ENCODE peak calls at places on chromosomes 16 and 17, in six cellular contexts. V is GM12878; K is heart right ventricle; L is CD8-positive, alpha-beta T cell; F is uterus; M is body of pancreas. N is an unnamed sample.

GRCh38 chr17:59371426-59372099 is 40.1 kb downstream of the YPEL2 start:
- DNase-seq in V (no peak), K (peak; percentile 35), L (no peak), F (peak; percentile 53), M (peak; percentile 54), N (no peak)

GRCh38 chr17:19645608-19646250 is 2.8 kb upstream of the ALDH3A2 start:
- DNase-seq in V (no peak), K (peak; percentile 20), L (peak; percentile 22), F (peak; percentile 25), M (no peak), N (peak; percentile 58)

GRCh38 chr17:11499881-11500280 is 98.4 kb upstream of the DNAH9 start:
- DNase-seq in V (no peak), K (no peak), L (no peak), F (no peak), M (no peak), N (no peak)

GRCh38 chr17:71163121-71163812 is 957.6 kb upstream of the SOX9 start:
- DNase-seq in V (no peak), K (no peak), L (no peak), F (no peak), M (peak; percentile 93), N (no peak)

GRCh38 chr16:65660390-65660789 is 538.5 kb upstream of the CDH11 start:
- DNase-seq in V (no peak), K (no peak), L (no peak), F (no peak), M (no peak), N (no peak)

GRCh38 chr16:88132836-88133506 is 181.7 kb downstream of the BANP start:
- DNase-seq in V (no peak), K (no peak), L (no peak), F (no peak), M (no peak), N (peak; percentile 38)

GRCh38 chr17:5203908-5204294 is 12.2 kb upstream of the ZNF594 start:
- DNase-seq in V (no peak), K (no peak), L (no peak), F (no peak), M (no peak), N (no peak)

GRCh38 chr17:80738020-80738380 is 193.4 kb downstream of the RPTOR start:
- DNase-seq in V (no peak), K (no peak), L (no peak), F (no peak), M (no peak), N (no peak)

GRCh38 chr16:77399066-77399465 is 35.8 kb downstream of the ADAMTS18 start:
- DNase-seq in V (no peak), K (no peak), L (no peak), F (no peak), M (no peak), N (no peak)

GRCh38 chr17:74089869-74090464 is 113.5 kb upstream of the RPL38 start:
- DNase-seq in V (peak; percentile 11), K (no peak), L (peak; percentile 5), F (no peak), M (peak; percentile 18), N (peak; percentile 68)

GRCh38 chr17:72614871-72615626 is 477.4 kb downstream of the SLC39A11 start:
- DNase-seq in V (no peak), K (no peak), L (no peak), F (no peak), M (peak; percentile 79), N (no peak)

GRCh38 chr17:75010683-75011406 is 1.6 kb upstream of the MRPL58 start:
- DNase-seq in V (no peak), K (peak; percentile 38), L (no peak), F (peak; percentile 74), M (peak; percentile 65), N (no peak)

GRCh38 chr17:29103341-29103740 is 60.4 kb downstream of the PIPOX start:
- DNase-seq in V (no peak), K (no peak), L (no peak), F (no peak), M (no peak), N (no peak)

GRCh38 chr17:64095144-64095882 is 34.6 kb downstream of the ERN1 start:
- DNase-seq in V (no peak), K (no peak), L (no peak), F (no peak), M (peak; percentile 79), N (no peak)

GRCh38 chr16:13021996-13022395 is 120.6 kb downstream of the SHISA9 start:
- DNase-seq in V (no peak), K (no peak), L (no peak), F (no peak), M (no peak), N (no peak)

GRCh38 chr16:28823291-28823718 is 506 bp downstream of the ATXN2L start:
- DNase-seq in V (no peak), K (no peak), L (peak; percentile 9), F (no peak), M (no peak), N (peak; percentile 59)

DNA sequence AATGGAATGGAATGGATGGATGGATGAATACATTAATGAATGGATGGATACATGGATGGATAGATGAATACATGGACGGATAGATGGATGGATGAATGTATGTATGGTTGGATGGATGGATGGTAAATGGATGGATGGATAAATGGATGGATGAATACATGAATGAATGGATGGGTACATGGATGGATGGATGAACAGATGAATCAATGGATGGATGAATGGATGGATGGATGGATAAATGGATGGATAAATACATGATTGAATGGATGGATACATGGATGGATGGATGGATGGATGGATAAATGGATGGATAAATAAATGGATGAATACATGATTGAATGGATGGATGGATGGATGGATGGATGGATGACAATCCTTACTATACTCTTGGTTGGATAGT is 26.0 kb downstream of the TMC5 start:
- DNase-seq in V (no peak), K (no peak), L (no peak), F (no peak), M (no peak), N (no peak)
- H3K4me1 ChIP-seq in V (no peaks in the 10 kb centered on the region), K (no peaks in the 10 kb centered on the region), L (no peaks in the 10 kb centered on the region), F (no peaks in the 10 kb centered on the region), M (no peaks in the 10 kb centered on the region), N (no peaks in the 10 kb centered on the region)

DNA sequence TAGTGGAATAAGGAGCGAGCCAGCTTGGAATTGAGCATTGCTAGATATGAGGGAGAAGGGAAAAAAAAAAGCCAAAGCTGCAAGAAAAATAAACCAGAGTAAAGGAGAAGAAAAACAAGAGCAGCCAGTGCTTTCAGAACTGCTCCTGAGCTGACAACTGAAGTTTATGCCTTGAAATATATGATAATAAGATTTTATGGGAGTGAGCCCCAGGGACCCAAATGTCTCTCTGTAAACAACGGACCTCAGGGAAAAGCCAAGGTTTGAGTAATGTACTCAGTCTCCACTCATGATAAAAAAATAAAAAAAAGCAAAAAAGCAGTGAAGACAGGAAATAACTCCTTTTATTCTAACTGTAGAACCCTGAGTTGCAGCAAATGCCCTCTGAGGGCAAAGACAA is 132.6 kb downstream of the SNX11 start:
- DNase-seq in V (no peak), K (no peak), L (no peak), F (no peak), M (no peak), N (no peak)
- H3K4me1 ChIP-seq in V (peaks cover 46% of the 10 kb centered on the region), K (peaks cover 22% of the 10 kb centered on the region), L (peaks cover 43% of the 10 kb centered on the region), F (no peaks in the 10 kb centered on the region), M (peaks cover 10% of the 10 kb centered on the region), N (peaks cover 18% of the 10 kb centered on the region)

GRCh38 chr17:44908761-44909326 is 6.5 kb downstream of the GFAP start:
- DNase-seq in V (no peak), K (no peak), L (no peak), F (no peak), M (no peak), N (no peak)

GRCh38 chr17:44905006-44906000 is 6.1 kb upstream of the EFTUD2 start:
- DNase-seq in V (no peak), K (no peak), L (no peak), F (no peak), M (no peak), N (no peak)

GRCh38 chr17:44907696-44908470 is 7.4 kb downstream of the GFAP start:
- DNase-seq in V (no peak), K (no peak), L (no peak), F (no peak), M (no peak), N (no peak)

GRCh38 chr17:44906010-44906646 is 6.9 kb upstream of the EFTUD2 start:
- DNase-seq in V (no peak), K (no peak), L (no peak), F (no peak), M (no peak), N (no peak)

DNA sequence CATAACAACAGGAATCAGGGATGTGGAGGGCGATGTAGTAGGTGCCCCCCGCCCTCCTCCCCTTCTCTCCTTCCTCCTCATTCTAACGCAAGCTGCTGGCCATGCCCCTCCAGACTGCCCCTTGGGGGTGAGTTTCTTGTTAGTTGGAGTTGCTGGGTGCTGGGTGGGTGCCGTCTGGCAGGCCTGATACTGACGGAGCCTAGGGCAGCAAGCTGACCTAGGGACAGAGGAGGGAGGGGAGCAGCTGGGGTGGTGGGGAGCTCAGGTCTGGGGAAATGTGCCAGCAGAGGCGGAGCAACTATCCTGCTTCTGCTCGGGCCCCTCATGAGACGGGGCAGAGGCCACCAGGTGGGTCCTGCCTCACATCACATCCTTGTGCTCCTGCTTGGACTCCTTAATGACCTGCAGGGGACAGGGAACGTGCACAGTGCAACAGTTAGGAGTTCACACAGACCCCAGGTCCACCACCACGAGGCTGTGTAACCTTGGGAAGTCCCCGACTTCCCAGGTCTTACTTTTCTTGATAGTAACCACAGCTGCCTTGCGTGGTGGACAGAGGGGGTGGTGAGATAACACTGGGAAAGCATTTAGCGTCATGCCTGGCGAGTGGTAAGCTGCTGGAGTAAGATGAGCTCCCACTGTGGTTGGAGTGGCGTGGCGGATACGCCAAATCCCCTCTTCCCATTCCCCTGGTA is 7.9 kb upstream of the EFTUD2 start:
- DNase-seq in V (no peak), K (no peak), L (no peak), F (no peak), M (no peak), N (no peak)
- H3K4me1 ChIP-seq in V (peaks cover 9% of the 10 kb centered on the region), K (peaks cover 6% of the 10 kb centered on the region), L (no peaks in the 10 kb centered on the region), F (peaks cover 4% of the 10 kb centered on the region), M (peaks cover 10% of the 10 kb centered on the region), N (peaks cover 10% of the 10 kb centered on the region)

DNA sequence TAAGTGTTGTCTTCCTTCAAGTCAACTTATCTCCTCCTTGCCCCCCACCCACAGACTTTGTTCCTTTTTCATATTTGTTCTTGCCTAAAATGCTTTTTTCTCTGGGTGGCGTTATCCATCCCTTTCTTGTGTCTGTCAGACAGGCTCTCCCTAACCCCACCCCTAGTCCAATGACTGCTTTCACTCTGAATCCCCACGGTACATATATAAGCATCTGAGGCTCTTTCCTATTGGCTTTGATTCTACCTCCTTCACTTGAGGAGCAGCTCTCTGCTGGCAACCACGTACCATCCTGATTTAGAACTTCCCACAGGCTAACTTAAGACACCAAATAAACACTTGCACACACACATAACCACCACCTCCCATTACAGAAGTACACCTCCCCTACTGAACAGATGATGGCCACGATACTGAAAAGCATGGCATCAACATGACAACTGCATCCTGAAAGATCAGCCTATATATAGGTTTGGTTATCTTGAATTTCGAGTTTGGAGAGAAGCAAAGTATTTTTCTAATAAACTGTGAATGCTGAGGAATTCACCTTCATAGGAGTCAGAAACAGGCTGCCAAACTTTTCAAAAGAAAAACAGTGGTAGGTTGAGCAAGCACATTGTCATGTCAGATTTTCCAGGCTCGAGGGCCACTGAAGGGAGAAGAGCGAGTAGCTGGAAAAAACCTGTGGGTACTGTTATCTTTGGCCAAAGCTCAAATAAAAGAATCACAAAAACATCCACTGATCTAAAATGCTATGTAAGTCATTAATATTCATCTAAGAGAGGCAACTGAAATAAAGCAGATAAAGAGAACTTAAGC is 24.3 kb downstream of the STAT3 start:
- DNase-seq in V (no peak), K (no peak), L (no peak), F (no peak), M (no peak), N (no peak)
- H3K4me1 ChIP-seq in V (peaks cover 33% of the 10 kb centered on the region), K (peaks cover 66% of the 10 kb centered on the region), L (peaks cover 42% of the 10 kb centered on the region), F (no peaks in the 10 kb centered on the region), M (peaks cover 39% of the 10 kb centered on the region), N (peaks cover 94% of the 10 kb centered on the region)

N was measured in lower lobe of right lung.